ENCODE peak calls at places on chromosomes 6 and 20, in five cellular contexts. A is KBM-7, Y is ELR, R is HAP-1, X is GM12865. B is an unnamed sample.

GRCh38 chr6:147287869-147288271 is 83.7 kb downstream of the STXBP5 start:
- DNase-seq in X (no peak), R (no peak), Y (peak), A (peak), B (no peak)

GRCh38 chr20:17939622-17940446 is 28.8 kb downstream of the SNX5 start:
- DNase-seq in R (no peak), A (peak), X (no peak), Y (no peak), B (no peak)

GRCh38 chr20:49446808-49447207 is 35.7 kb downstream of the KCNB1 start:
- DNase-seq in X (no peak), R (no peak), Y (no peak), A (peak), B (no peak)

GRCh38 chr6:39787322-39787721 is 4.9 kb upstream of the DAAM2 start:
- DNase-seq in R (no peak), Y (no peak), X (no peak), A (no peak), B (no peak)

GRCh38 chr6:11152581-11152980 is 41.1 kb upstream of the ERVFRD-1 start:
- DNase-seq in Y (no peak), R (peak), X (no peak), A (no peak), B (no peak)

GRCh38 chr20:326645-327031 is 1.3 kb downstream of the SOX12 start:
- DNase-seq in R (no peak), Y (peak), A (peak), X (no peak), B (no peak)

GRCh38 chr20:49210101-49210749 is 9.0 kb upstream of the DDX27 start:
- DNase-seq in X (no peak), Y (peak), R (no peak), A (no peak), B (no peak)

GRCh38 chr6:138814179-138814834 is 18.4 kb downstream of the ECT2L start:
- DNase-seq in X (no peak), Y (no peak), A (no peak), R (no peak), B (no peak)

GRCh38 chr6:10478187-10479040 is 42.7 kb upstream of the GCNT2 start:
- DNase-seq in R (peak), Y (peak), X (peak), A (peak), B (no peak)

GRCh38 chr20:48912065-48912464 is 9.4 kb upstream of the ARFGEF2 start:
- DNase-seq in R (no peak), Y (no peak), A (no peak), X (peak), B (no peak)

GRCh38 chr20:48898210-48898609 is 23.3 kb upstream of the ARFGEF2 start:
- DNase-seq in X (no peak), R (no peak), A (no peak), Y (peak), B (no peak)

GRCh38 chr20:45097485-45098095 is 3.3 kb downstream of the KCNS1 start:
- DNase-seq in R (no peak), A (peak), Y (no peak), X (peak), B (no peak)

GRCh38 chr6:25342784-25343183 is 63.6 kb downstream of the CARMIL1 start:
- DNase-seq in X (no peak), Y (no peak), A (peak), R (peak), B (peak)

GRCh38 chr20:20303742-20304141 is 64.2 kb upstream of the INSM1 start:
- DNase-seq in R (no peak), X (no peak), A (no peak), Y (no peak), B (no peak)

GRCh38 chr20:47821481-47822100 is 36.3 kb upstream of the SULF2 start:
- DNase-seq in R (no peak), X (no peak), Y (peak), A (no peak), B (no peak)

GRCh38 chr6:19180348-19181073 is 656.7 kb upstream of the ID4 start:
- DNase-seq in X (no peak), R (no peak), A (no peak), Y (no peak), B (no peak)

GRCh38 chr6:149318581-149319286 is 1.2 kb downstream of the TAB2 start:
- DNase-seq in Y (peak), A (peak), R (no peak), X (peak), B (no peak)

GRCh38 chr20:45947110-45947866 is 12.8 kb downstream of the PCIF1 start:
- DNase-seq in Y (no peak), R (no peak), A (no peak), X (no peak), B (no peak)

GRCh38 chr20:64055893-64056638 is 6.6 kb upstream of the SOX18 start:
- DNase-seq in A (peak), Y (no peak), R (no peak), X (peak), B (no peak)

GRCh38 chr20:45359069-45359405 is 3.9 kb upstream of the SYS1 start:
- DNase-seq in X (no peak), Y (peak), A (no peak), R (no peak), B (no peak)

GRCh38 chr20:62633571-62634329 is 8.6 kb upstream of the SLCO4A1 start:
- DNase-seq in Y (no peak), X (no peak), R (no peak), A (no peak), B (no peak)

GRCh38 chr20:2470051-2470431 is 548 bp downstream of the SNRPB start:
- DNase-seq in X (peak), Y (peak), A (peak), R (peak), B (peak)

GRCh38 chr20:56826971-56827645 is 198.0 kb downstream of the TFAP2C start:
- DNase-seq in R (no peak), Y (peak), A (no peak), X (no peak), B (no peak)

GRCh38 chr20:63735859-63736718 is at the start of gene LIME1:
- DNase-seq in R (no peak), Y (no peak), A (no peak), X (peak), B (no peak)

GRCh38 chr20:24770628-24771556 is 178.2 kb upstream of the CST7 start:
- DNase-seq in A (no peak), R (no peak), X (no peak), Y (no peak), B (no peak)

GRCh38 chr6:33298773-33299236 is at the start of gene RGL2:
- DNase-seq in X (peak), A (no peak), Y (peak), R (no peak), B (peak)

GRCh38 chr6:27250955-27251671 is 3.6 kb downstream of the PRSS16 start:
- DNase-seq in A (peak), Y (peak), X (peak), R (peak), B (no peak)

GRCh38 chr20:63896136-63896890 is 1.4 kb downstream of the DNAJC5 start:
- DNase-seq in R (no peak), Y (peak), X (peak), A (peak), B (peak)

GRCh38 chr6:109595998-109596397 is 95.0 kb downstream of the AK9 start:
- DNase-seq in R (peak), A (peak), X (peak), Y (peak), B (no peak)

GRCh38 chr6:16496982-16497823 is 258.8 kb downstream of the GMPR start:
- DNase-seq in Y (no peak), A (no peak), R (peak), X (no peak), B (no peak)

GRCh38 chr6:36353411-36353915 is 16.8 kb upstream of the BNIP5 start:
- DNase-seq in X (no peak), A (no peak), R (no peak), Y (no peak), B (no peak)

GRCh38 chr20:32445539-32446273 is 87.6 kb downstream of the ASXL1 start:
- DNase-seq in X (no peak), R (no peak), Y (no peak), A (peak), B (no peak)

GRCh38 chr6:2792330-2792729 is 27.1 kb downstream of the WRNIP1 start:
- DNase-seq in Y (peak), A (no peak), X (no peak), R (no peak), B (no peak)

GRCh38 chr6:113488812-113489685 is 368.1 kb upstream of the MARCKS start:
- DNase-seq in A (peak), Y (peak), X (no peak), R (no peak), B (no peak)

GRCh38 chr6:46175446-46175845 is 4.7 kb upstream of the ENPP5 start:
- DNase-seq in X (peak), R (no peak), Y (no peak), A (no peak), B (no peak)

B was measured in GF-D8.